ENCODE peak calls at places on chromosomes 1 and 21, in seven cellular contexts. C is esophagus squamous epithelium; Q is body of pancreas; A is CD8-positive, alpha-beta T cell; P is tibial artery; F is neuronal stem cell; M is thoracic aorta. D is an unnamed sample.

GRCh38 chr1:154846921-154847442 is 23.1 kb downstream of the KCNN3 start:
- DNase-seq in C (no peak), Q (no peak), A (no peak), P (no peak), F (no peak), M (no peak), D (no peak)

GRCh38 chr1:27990920-27991537 is 31.3 kb downstream of the XKR8 start:
- DNase-seq in C (no peak), Q (no peak), A (no peak), P (no peak), F (no peak), M (no peak), D (no peak)

GRCh38 chr1:33824971-33825370 is 38.9 kb upstream of the HMGB4 start:
- DNase-seq in C (no peak), Q (no peak), A (no peak), P (no peak), F (no peak), M (no peak), D (no peak)

GRCh38 chr1:110159160-110159559 is 8.9 kb downstream of the SLC6A17 start:
- DNase-seq in C (no peak), Q (no peak), A (no peak), P (peak; percentile 24), F (no peak), M (no peak), D (no peak)

GRCh38 chr1:47627471-47628370 is 189.9 kb downstream of the FOXD2 start:
- DNase-seq in C (no peak), Q (no peak), A (no peak), P (peak; percentile 46), F (no peak), M (no peak), D (no peak)

GRCh38 chr21:42593007-42593814 is 60.2 kb upstream of the PDE9A start:
- DNase-seq in C (no peak), Q (peak; percentile 70), A (peak; percentile 67), P (no peak), F (peak; percentile 59), M (no peak), D (peak; percentile 60)

GRCh38 chr1:16418823-16419425 is 18.3 kb downstream of the SPATA21 start:
- DNase-seq in C (no peak), Q (no peak), A (no peak), P (no peak), F (no peak), M (no peak), D (no peak)

GRCh38 chr21:35291963-35292627 is 243.0 kb upstream of the RUNX1 start:
- DNase-seq in C (no peak), Q (no peak), A (no peak), P (no peak), F (no peak), M (no peak), D (no peak)

GRCh38 chr1:30403732-30404131 is 319.7 kb downstream of the MATN1 start:
- DNase-seq in C (no peak), Q (no peak), A (no peak), P (peak; percentile 11), F (no peak), M (no peak), D (no peak)

GRCh38 chr1:54334996-54335395 is 71.2 kb downstream of the SSBP3 start:
- DNase-seq in C (no peak), Q (no peak), A (no peak), P (no peak), F (no peak), M (no peak), D (no peak)

GRCh38 chr1:155062702-155063411 is 683 bp upstream of the EFNA4 start:
- DNase-seq in C (no peak), Q (peak; percentile 69), A (peak; percentile 81), P (no peak), F (peak; percentile 73), M (no peak), D (no peak)

GRCh38 chr1:6497215-6497866 is 5.9 kb upstream of the PLEKHG5 start:
- DNase-seq in C (no peak), Q (peak; percentile 50), A (peak; percentile 53), P (no peak), F (peak; percentile 71), M (no peak), D (no peak)

GRCh38 chr1:204758601-204759000 is 73.1 kb upstream of the LRRN2 start:
- DNase-seq in C (no peak), Q (no peak), A (no peak), P (no peak), F (no peak), M (no peak), D (no peak)

GRCh38 chr1:8625981-8626898 is 191.2 kb downstream of the RERE start:
- DNase-seq in C (no peak), Q (no peak), A (no peak), P (no peak), F (no peak), M (no peak), D (no peak)

GRCh38 chr21:41781047-41781405 is 14.2 kb upstream of the RIPK4 start:
- DNase-seq in C (no peak), Q (no peak), A (no peak), P (no peak), F (no peak), M (no peak), D (no peak)

GRCh38 chr21:9763807-9764206 is 757.6 kb upstream of the TPTE start:
- DNase-seq in C (no peak), Q (no peak), A (no peak), P (no peak), F (no peak), M (no peak), D (no peak)

GRCh38 chr21:9760398-9761074 is 760.8 kb upstream of the TPTE start:
- DNase-seq in C (no peak), Q (no peak), A (no peak), P (no peak), F (no peak), M (no peak), D (no peak)

GRCh38 chr21:9758888-9759287 is 762.5 kb upstream of the TPTE start:
- DNase-seq in C (no peak), Q (no peak), A (no peak), P (no peak), F (no peak), M (no peak), D (no peak)

GRCh38 chr21:9759972-9760371 is 761.4 kb upstream of the TPTE start:
- DNase-seq in C (no peak), Q (no peak), A (no peak), P (no peak), F (no peak), M (no peak), D (no peak)

GRCh38 chr21:9763306-9763705 is 758.1 kb upstream of the TPTE start:
- DNase-seq in C (no peak), Q (no peak), A (no peak), P (no peak), F (no peak), M (no peak), D (no peak)
- H3K9me3 ChIP-seq in C (no peaks in the 10 kb centered on the region), Q (no peaks in the 10 kb centered on the region), A (peaks cover 10% of the 10 kb centered on the region), P (no peaks in the 10 kb centered on the region), F (no peaks in the 10 kb centered on the region), M (no peaks in the 10 kb centered on the region), D (peaks cover 2% of the 10 kb centered on the region)

GRCh38 chr1:10511494-10511885 is 36.7 kb downstream of the PEX14 start:
- DNase-seq in C (no peak), Q (no peak), A (no peak), P (no peak), F (no peak), M (no peak), D (no peak)

GRCh38 chr1:10509823-10510509 is 35.2 kb downstream of the PEX14 start:
- DNase-seq in C (no peak), Q (no peak), A (no peak), P (no peak), F (no peak), M (no peak), D (no peak)

GRCh38 chr1:10513199-10513598 is 38.4 kb downstream of the PEX14 start:
- DNase-seq in C (no peak), Q (no peak), A (no peak), P (no peak), F (no peak), M (no peak), D (no peak)

GRCh38 chr1:10508511-10508951 is 33.8 kb downstream of the PEX14 start:
- DNase-seq in C (no peak), Q (no peak), A (no peak), P (no peak), F (peak; percentile 60), M (no peak), D (no peak)

DNA sequence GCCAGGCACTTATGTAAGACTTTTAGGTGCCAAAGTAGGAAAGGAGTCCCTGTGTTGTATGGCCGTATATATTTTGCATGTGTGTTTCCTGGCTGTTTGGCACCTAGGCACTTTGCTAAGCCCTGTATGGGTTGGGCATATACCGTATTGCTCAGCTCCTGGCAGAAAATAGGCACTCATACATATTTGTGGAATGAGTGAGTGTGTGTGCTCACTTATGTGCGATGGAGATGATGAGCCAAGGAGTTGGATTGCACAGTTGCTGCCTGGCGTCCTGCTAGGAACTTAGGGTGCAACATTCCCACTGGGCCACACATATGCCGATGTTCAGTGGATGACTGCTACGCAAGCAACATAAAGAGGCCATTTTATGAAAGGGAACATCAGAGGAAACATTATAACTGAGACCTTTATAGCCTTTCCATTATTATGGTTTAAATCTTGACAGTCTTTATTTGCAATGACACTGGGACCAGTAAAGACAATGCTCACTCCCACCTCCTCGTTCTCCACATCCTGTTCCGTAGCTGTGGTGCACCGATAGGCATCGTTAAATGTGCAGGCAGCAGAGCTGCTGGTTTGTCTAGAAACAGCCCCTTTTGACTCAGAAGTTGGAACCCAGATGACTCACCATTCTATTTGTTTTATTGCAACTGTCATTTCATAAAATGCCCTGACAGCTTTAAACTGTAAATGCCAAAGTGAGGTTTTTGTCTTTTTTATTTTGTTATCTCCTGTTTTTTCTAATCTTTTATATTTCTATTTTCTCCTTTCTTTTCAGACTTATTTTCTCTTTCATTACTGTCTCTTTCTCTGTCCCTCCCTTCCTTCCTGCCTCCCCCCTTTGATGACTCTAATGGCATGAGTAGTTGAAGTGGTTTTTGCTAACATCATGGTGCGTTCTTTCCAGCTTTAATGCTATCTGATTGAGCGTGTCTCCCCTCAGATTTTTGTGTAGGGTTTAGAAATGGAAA is 36.1 kb downstream of the PEX14 start:
- DNase-seq in C (no peak), Q (peak; percentile 33), A (peak; percentile 81), P (no peak), F (no peak), M (no peak), D (no peak)
- H3K27ac ChIP-seq in C (peak overlapping the region; percentile 63), Q (peak overlapping the region; percentile 56), A (peak overlapping the region; percentile 43), P (no peak overlapping the region), F (no peak overlapping the region), M (peak overlapping the region; percentile 25), D (peak overlapping the region; percentile 35)

GRCh38 chr21:29529139-29529538 is 230.4 kb downstream of the BACH1 start:
- DNase-seq in C (no peak), Q (no peak), A (no peak), P (no peak), F (no peak), M (no peak), D (no peak)
- H3K9me3 ChIP-seq in C (no peaks in the 10 kb centered on the region), Q (no peaks in the 10 kb centered on the region), A (no peaks in the 10 kb centered on the region), P (peaks cover 7% of the 10 kb centered on the region), F (peaks cover 21% of the 10 kb centered on the region), M (no peaks in the 10 kb centered on the region), D (no peaks in the 10 kb centered on the region)

DNA sequence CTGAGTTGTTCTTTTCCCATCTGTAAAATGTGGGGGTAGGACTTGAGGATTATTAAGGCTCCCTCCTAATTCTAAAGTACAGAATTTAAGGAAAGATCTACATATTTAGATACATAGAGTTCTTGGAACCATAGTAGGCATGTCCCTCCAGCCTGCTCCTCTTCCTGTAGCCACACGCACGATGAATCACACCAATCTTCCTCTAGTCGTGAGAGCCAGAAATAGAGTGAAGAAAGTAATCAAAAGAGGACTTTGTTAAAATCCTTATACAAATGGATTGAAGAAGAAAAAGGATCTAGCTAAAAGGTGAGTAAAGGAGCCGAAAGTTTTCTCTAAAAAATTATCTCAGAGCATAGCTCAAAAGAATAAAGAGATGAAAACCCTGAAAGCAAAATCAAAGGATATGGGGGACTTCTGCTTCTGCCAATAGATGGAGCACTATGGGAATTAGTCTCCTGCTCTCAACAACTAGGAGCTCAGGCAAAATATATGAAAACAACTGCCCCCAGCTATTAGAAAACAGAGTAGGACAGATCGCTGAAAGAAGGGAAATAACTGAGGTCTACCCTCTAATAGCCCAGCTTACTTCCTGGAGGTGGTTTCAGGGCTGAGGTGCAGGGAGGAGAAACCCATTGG is 8.5 kb downstream of the C1orf141 start:
- DNase-seq in C (no peak), Q (no peak), A (no peak), P (no peak), F (no peak), M (no peak), D (no peak)
- H3K27ac ChIP-seq in C (no peak overlapping the region), Q (no peak overlapping the region), A (no peak overlapping the region), P (no peak overlapping the region), F (no peak overlapping the region), M (no peak overlapping the region), D (no peak overlapping the region)